ENCODE peak calls at places on chromosomes 13 and 19, in four cellular contexts. C is K562, W is GM12891, X is H1. G is an unnamed sample.

GRCh38 chr19:10688545-10689280 is 12.5 kb upstream of the QTRT1 start:
- DNase-seq in C (no peak), W (no peak), X (no peak), G (no peak)

GRCh38 chr19:56670961-56671612 is 470 bp downstream of the ZNF835 start:
- DNase-seq in C (no peak), W (no peak), X (no peak), G (no peak)

GRCh38 chr19:35134601-35135091 is at the start of gene LGI4:
- DNase-seq in C (no peak), W (no peak), X (no peak), G (no peak)

GRCh38 chr13:44927953-44928352 is 61.3 kb downstream of the NUFIP1 start:
- DNase-seq in C (no peak), W (no peak), X (no peak), G (no peak)

GRCh38 chr19:23481043-23481442 is 85.8 kb upstream of the ZNF91 start:
- DNase-seq in C (no peak), W (no peak), X (no peak), G (no peak)

GRCh38 chr13:21435710-21436151 is 23.4 kb downstream of the ZDHHC20 start:
- DNase-seq in C (peak; percentile 44), W (peak; percentile 35), X (no peak), G (peak; percentile 37)

GRCh38 chr13:35365885-35366284 is 110.6 kb downstream of the MAB21L1 start:
- DNase-seq in C (no peak), W (no peak), X (no peak), G (no peak)

GRCh38 chr13:48831248-48831647 is 144.5 kb upstream of the FNDC3A start:
- DNase-seq in C (no peak), W (no peak), X (no peak), G (no peak)

GRCh38 chr13:102793583-102794355 is 5.0 kb downstream of the POGLUT2 start:
- DNase-seq in C (no peak), W (no peak), X (no peak), G (no peak)

GRCh38 chr13:112444416-112445399 is 68.6 kb downstream of the SPACA7 start:
- DNase-seq in C (no peak), W (no peak), X (peak; percentile 38), G (no peak)

GRCh38 chr13:30830638-30830965 is 75.5 kb upstream of the MEDAG start:
- DNase-seq in C (no peak), W (no peak), X (no peak), G (no peak)

GRCh38 chr13:35086667-35087066 is 144.6 kb downstream of the NBEA start:
- DNase-seq in C (no peak), W (no peak), X (no peak), G (no peak)

GRCh38 chr13:23087884-23088283 is 92.9 kb upstream of the SGCG start:
- DNase-seq in C (peak; percentile 15), W (peak; percentile 28), X (peak; percentile 69), G (no peak)

GRCh38 chr13:40639226-40639681 is 27.2 kb downstream of the FOXO1 start:
- DNase-seq in C (no peak), W (no peak), X (no peak), G (no peak)

GRCh38 chr13:104326523-104326922 is 1260.3 kb upstream of the SLC10A2 start:
- DNase-seq in C (no peak), W (no peak), X (no peak), G (no peak)

GRCh38 chr19:16013181-16013850 is 63.0 kb upstream of the TPM4 start:
- DNase-seq in C (no peak), W (no peak), X (no peak), G (no peak)

GRCh38 chr13:96091164-96091931 is 1.4 kb downstream of the HS6ST3 start:
- DNase-seq in C (no peak), W (no peak), X (peak; percentile 72), G (no peak)

GRCh38 chr13:27960362-27961226 is 8.5 kb downstream of the CDX2 start:
- DNase-seq in C (peak; percentile 36), W (no peak), X (peak; percentile 95), G (no peak)

GRCh38 chr19:980133-980998 is 3.8 kb upstream of the WDR18 start:
- DNase-seq in C (peak; percentile 85), W (no peak), X (peak; percentile 74), G (no peak)

GRCh38 chr13:64746845-64747244 is 2483.3 kb downstream of the PCDH9 start:
- DNase-seq in C (no peak), W (no peak), X (no peak), G (no peak)

GRCh38 chr13:19601749-19602725 is 31.4 kb upstream of the MPHOSPH8 start:
- DNase-seq in C (peak; percentile 63), W (peak; percentile 76), X (peak; percentile 80), G (peak; percentile 73)

GRCh38 chr13:99086869-99087129 is 108.9 kb upstream of the DOCK9 start:
- DNase-seq in C (no peak), W (no peak), X (no peak), G (peak; percentile 19)

GRCh38 chr19:29697523-29698261 is 17.4 kb downstream of the C19orf12 start:
- DNase-seq in C (no peak), W (no peak), X (no peak), G (no peak)

GRCh38 chr19:37966211-37967072 is 59.4 kb downstream of the SIPA1L3 start:
- DNase-seq in C (no peak), W (no peak), X (no peak), G (no peak)

GRCh38 chr13:42892760-42893159 is 99.3 kb downstream of the EPSTI1 start:
- DNase-seq in C (no peak), W (no peak), X (no peak), G (no peak)

GRCh38 chr13:113187905-113188595 is 20.4 kb downstream of the PCID2 start:
- DNase-seq in C (no peak), W (no peak), X (no peak), G (no peak)

GRCh38 chr19:49347835-49348234 is 12.6 kb downstream of the CD37 start:
- DNase-seq in C (peak; percentile 67), W (no peak), X (no peak), G (no peak)

GRCh38 chr13:37074703-37075102 is 15.2 kb upstream of the SUPT20H start:
- DNase-seq in C (no peak), W (no peak), X (no peak), G (no peak)

GRCh38 chr19:21482863-21483276 is 22.5 kb upstream of the ZNF429 start:
- DNase-seq in C (peak; percentile 32), W (peak; percentile 52), X (peak; percentile 82), G (no peak)

GRCh38 chr19:58515259-58515658 is 3.5 kb upstream of the SLC27A5 start:
- DNase-seq in C (no peak), W (no peak), X (no peak), G (no peak)

GRCh38 chr19:6482343-6482686 is 728 bp upstream of the DENND1C start:
- DNase-seq in C (no peak), W (no peak), X (no peak), G (no peak)

GRCh38 chr13:59641758-59642157 is 522.0 kb downstream of the DIAPH3 start:
- DNase-seq in C (no peak), W (no peak), X (no peak), G (no peak)

DNA sequence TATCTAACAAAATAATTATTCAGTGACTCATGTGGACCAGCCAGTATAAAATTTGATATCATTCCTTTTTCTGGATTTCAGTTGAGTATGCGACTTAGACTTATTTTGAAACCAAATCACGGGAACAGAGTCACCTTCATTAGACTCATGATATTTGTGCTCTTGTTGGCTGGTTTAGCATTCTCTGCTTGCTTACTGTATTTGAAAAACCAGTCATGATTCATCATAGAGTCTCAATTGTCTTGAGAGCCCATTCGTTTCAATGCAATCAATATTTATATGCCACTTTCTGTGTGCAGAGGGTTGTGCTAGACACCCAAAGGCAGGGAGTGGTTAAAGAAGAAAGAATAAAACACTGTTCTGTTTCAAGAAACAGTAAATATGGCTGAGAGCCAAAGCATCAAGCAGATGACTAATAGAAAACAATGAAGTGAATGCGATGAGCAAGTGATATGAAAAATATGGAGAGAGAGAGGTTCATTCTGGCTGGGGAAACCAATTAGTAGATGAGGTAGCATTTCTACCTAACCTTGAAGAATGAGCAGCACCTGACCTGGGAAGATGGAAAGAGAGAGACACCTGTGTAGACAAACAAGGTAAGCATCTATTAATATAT is 99.6 kb upstream of the MBNL2 start:
- DNase-seq in C (no peak), W (no peak), X (no peak), G (no peak)
- TF ChIP-seq TAF1 in C (no peak), W (no peak), X (no peak), G (no peak)

GRCh38 chr19:53999694-54000093 is 8.3 kb downstream of the CACNG6 start:
- DNase-seq in C (no peak), W (no peak), X (no peak), G (no peak)

GRCh38 chr19:54001496-54001895 is 10.1 kb downstream of the CACNG6 start:
- DNase-seq in C (no peak), W (no peak), X (no peak), G (no peak)

GRCh38 chr19:53998223-53998622 is 6.8 kb downstream of the CACNG6 start:
- DNase-seq in C (no peak), W (no peak), X (no peak), G (no peak)

DNA sequence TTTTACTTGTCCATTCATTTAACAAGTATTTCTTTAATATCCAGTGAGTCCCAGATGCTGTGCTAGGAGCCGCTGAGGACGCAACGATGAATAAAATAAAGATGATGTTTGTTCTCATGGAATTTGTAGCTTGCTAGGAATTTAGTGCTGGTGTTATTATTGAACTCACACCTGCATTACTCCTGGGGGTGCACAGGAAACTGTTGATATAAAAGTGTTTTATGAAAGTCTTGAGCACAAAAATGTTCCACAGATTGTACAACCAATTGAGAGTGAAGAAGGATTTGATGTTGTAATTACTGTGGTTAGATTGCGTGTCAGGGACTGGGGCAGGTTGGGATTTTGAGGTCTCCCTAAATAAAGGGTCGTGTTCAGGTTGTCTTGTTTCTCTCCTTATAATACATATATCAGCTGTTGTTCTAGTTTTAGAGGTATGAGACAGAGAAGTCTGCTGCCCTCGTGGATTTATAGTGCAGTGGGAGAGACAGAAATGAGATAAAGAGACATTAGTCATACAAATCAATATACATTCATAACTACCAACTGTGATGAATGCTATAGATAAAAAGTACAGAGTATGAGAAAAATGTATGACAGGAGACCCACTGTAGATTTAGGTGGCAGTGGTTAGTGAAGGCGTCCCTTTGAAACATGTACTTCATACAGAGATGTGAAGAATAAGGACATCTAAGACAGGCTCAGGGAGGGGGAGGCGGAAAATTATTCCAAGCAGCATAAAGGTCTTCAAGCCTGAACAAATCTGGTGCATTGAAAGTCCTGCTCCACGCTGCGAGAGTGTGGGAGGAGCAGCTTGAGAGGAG is 11.3 kb downstream of the CACNG6 start:
- DNase-seq in C (no peak), W (no peak), X (no peak), G (no peak)
- TF ChIP-seq POLR2AphosphoS5 in C (no peak), W (no peak), X (no peak), G (no peak)

GRCh38 chr19:13842294-13843103 is 34.4 kb upstream of the NANOS3 start:
- DNase-seq in C (peak; percentile 77), W (peak; percentile 64), X (no peak), G (peak; percentile 71)
- TF ChIP-seq TAF1 in C (peak; percentile 82), W (peak; percentile 52), X (peak; percentile 65), G (peak; percentile 71)

DNA sequence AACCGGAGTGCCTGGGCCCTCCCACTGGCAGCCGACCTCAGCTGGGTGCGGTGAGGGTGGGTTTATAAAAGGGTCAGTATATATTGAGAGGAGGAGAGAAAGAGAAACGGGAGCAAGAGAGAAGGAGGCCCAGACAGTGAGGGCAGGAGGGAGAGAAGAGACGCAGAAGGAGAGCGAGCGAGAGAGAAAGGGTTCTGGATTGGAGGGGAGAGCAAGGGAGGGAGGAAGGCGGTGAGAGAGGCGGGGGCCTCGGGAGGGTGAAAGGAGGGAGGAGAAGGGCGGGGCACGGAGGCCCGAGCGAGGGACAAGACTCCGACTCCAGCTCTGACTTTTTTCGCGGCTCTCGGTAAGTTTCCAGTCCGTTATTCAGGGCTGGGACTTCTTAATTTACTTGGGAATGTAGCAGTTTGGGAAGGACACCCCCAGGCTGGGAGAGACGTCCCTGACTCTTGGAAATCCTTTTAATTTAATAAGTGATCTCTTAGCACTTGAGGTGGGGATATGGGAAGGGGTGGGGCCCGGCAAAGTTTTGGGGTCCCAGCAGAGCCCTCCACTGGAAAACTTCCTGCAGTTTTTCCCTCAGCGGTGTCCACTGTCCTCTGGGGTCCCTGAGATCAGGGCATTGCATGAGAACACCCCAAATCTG is at the start of gene EMP3:
- DNase-seq in C (peak; percentile 78), W (peak; percentile 61), X (peak; percentile 78), G (peak; percentile 73)
- TF ChIP-seq POLR2AphosphoS5 in C (peak; percentile 79), W (peak; percentile 47), X (no peak), G (peak; percentile 30)

G was measured in GM12892.